ENCODE peak calls at places on chromosome 1, in eight cellular contexts. Y, R, F, K, D, V, U and J are unnamed samples.

GRCh38 chr1:89085781-89086180 is 20.8 kb upstream of the GBP1 start:
- DNase-seq in Y (peak; percentile 16), R (no peak), F (peak; percentile 58), K (peak; percentile 27), D (no peak), V (peak; percentile 52), U (no peak), J (peak; percentile 40)

GRCh38 chr1:12549106-12549459 is 68.9 kb downstream of the DHRS3 start:
- DNase-seq in Y (no peak), R (no peak), F (no peak), K (no peak), D (no peak), V (no peak), U (no peak), J (no peak)

GRCh38 chr1:199725002-199725401 is 302.5 kb upstream of the NR5A2 start:
- DNase-seq in Y (no peak), R (no peak), F (no peak), K (no peak), D (no peak), V (no peak), U (no peak), J (no peak)

GRCh38 chr1:56965191-56965590 is 624 bp downstream of the C8B start:
- DNase-seq in Y (no peak), R (no peak), F (no peak), K (no peak), D (no peak), V (no peak), U (no peak), J (no peak)

GRCh38 chr1:8822383-8823294 is 5.2 kb upstream of the RERE start:
- DNase-seq in Y (no peak), R (no peak), F (peak; percentile 49), K (peak; percentile 84), D (peak; percentile 93), V (peak; percentile 59), U (no peak), J (peak; percentile 37)

GRCh38 chr1:3659093-3659492 is 6.8 kb downstream of the TP73 start:
- DNase-seq in Y (no peak), R (no peak), F (no peak), K (no peak), D (no peak), V (no peak), U (no peak), J (no peak)

GRCh38 chr1:39940980-39941871 is 13.7 kb upstream of the MFSD2A start:
- DNase-seq in Y (no peak), R (no peak), F (no peak), K (no peak), D (no peak), V (no peak), U (no peak), J (no peak)

GRCh38 chr1:174262747-174263241 is 103.5 kb downstream of the RABGAP1L start:
- DNase-seq in Y (peak; percentile 92), R (peak; percentile 83), F (peak; percentile 46), K (peak; percentile 70), D (peak; percentile 61), V (peak; percentile 46), U (peak; percentile 56), J (peak; percentile 15)

GRCh38 chr1:183241446-183241845 is 55.4 kb downstream of the LAMC2 start:
- DNase-seq in Y (no peak), R (no peak), F (no peak), K (no peak), D (no peak), V (no peak), U (no peak), J (no peak)

DNA sequence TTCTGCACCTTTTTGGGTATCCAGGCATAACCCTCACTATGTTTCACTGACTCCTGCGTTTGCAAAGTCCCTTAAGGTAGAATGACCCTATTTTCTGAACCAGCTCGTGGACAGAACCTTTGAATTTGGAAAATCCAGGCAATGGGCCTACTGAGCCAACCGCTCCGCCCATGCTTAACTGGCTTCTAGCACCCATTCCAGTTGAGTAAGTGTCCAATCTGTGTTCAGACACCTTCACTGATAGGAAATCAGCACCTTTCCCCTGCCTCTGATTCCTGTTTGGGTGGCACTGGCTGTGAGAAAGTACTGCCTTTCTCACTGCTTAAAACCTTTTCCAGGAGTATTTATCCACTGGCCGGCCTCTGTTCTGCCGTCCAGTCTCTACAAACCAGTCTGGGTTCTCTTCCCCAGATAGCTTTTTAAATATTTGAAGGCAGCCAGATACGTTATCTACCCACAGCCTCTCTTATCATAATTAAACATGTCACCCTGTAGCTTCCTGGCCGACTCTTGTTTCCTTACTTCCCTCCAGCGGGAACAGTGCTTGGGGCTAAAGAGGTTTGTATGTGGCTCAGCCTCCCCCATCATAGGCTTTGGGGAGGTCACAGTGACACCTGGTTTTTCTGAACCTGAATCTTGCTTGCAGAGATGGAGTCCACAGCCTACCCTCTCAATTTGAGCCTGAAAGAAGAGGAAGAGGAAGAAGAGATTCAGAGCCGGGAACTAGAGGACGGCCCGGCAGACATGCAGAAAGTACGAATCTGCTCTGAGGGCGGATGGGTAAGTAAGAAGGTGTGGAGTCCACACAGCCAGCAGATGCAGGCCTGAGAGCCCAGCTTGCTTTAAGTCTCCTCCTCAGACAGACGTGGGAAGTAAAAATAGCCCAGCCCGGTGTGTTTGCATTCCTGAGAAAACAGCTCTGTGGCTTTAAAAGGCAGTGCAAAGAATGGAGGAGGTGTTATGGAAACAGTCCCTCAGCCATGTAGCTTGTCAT is 1.3 kb downstream of the POGK start:
- DNase-seq in Y (peak; percentile 27), R (peak; percentile 51), F (peak; percentile 83), K (peak; percentile 17), D (peak; percentile 24), V (no peak), U (no peak), J (no peak)
- H3K79me2 ChIP-seq in Y (peaks cover 19% of the 10 kb centered on the region), R (peaks cover 63% of the 10 kb centered on the region), F (peaks cover 37% of the 10 kb centered on the region), K (peaks cover 55% of the 10 kb centered on the region), D (peaks cover 49% of the 10 kb centered on the region), V (peaks cover 16% of the 10 kb centered on the region), U (peaks cover 56% of the 10 kb centered on the region), J (peaks cover 56% of the 10 kb centered on the region)

GRCh38 chr1:167083066-167083682 is 7.0 kb downstream of the GPA33 start:
- DNase-seq in Y (no peak), R (no peak), F (peak; percentile 61), K (no peak), D (no peak), V (no peak), U (no peak), J (no peak)

GRCh38 chr1:167083871-167084270 is 6.3 kb downstream of the GPA33 start:
- DNase-seq in Y (no peak), R (no peak), F (no peak), K (no peak), D (no peak), V (no peak), U (no peak), J (no peak)

GRCh38 chr1:167082511-167083027 is 7.6 kb downstream of the GPA33 start:
- DNase-seq in Y (no peak), R (no peak), F (no peak), K (no peak), D (peak; percentile 71), V (peak; percentile 73), U (no peak), J (peak; percentile 39)

GRCh38 chr1:167084739-167085138 is 5.4 kb downstream of the GPA33 start:
- DNase-seq in Y (no peak), R (no peak), F (no peak), K (no peak), D (no peak), V (no peak), U (no peak), J (no peak)

DNA sequence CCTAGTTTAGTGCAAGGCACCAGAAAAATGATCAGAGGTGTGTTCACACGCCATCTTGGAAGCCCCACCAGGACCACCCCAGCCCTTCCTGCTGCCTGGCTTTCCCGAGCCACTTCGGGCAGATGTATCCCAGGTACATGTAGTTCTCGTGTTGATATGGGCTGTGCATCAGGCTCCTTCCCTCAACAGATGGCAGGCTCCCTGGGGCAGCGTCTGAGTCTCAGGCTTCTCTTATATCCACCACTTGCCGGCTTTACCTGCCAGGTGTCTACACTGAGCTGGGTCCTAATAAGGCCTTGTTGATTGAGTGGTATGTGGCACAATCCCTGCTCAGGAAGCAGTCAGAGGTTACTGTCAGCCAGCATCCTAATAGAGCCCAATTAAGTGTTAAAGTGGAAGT is 8.6 kb downstream of the GPA33 start:
- DNase-seq in Y (no peak), R (no peak), F (no peak), K (no peak), D (no peak), V (no peak), U (no peak), J (no peak)
- H3K79me2 ChIP-seq in Y (no peaks in the 10 kb centered on the region), R (no peaks in the 10 kb centered on the region), F (no peaks in the 10 kb centered on the region), K (no peaks in the 10 kb centered on the region), D (no peaks in the 10 kb centered on the region), V (no peaks in the 10 kb centered on the region), U (no peaks in the 10 kb centered on the region), J (no peaks in the 10 kb centered on the region)

GRCh38 chr1:117367769-117368059 is 465 bp downstream of the MAN1A2 start:
- DNase-seq in Y (peak; percentile 55), R (peak; percentile 78), F (peak; percentile 51), K (no peak), D (peak; percentile 14), V (no peak), U (peak; percentile 26), J (no peak)
- H3K79me2 ChIP-seq in Y (peaks cover 62% of the 10 kb centered on the region), R (peaks cover 57% of the 10 kb centered on the region), F (peaks cover 11% of the 10 kb centered on the region), K (peaks cover 65% of the 10 kb centered on the region), D (peaks cover 68% of the 10 kb centered on the region), V (peaks cover 61% of the 10 kb centered on the region), U (peaks cover 68% of the 10 kb centered on the region), J (peaks cover 60% of the 10 kb centered on the region)

GRCh38 chr1:54871275-54872040 is 15.5 kb downstream of the DHCR24 start:
- DNase-seq in Y (no peak), R (no peak), F (no peak), K (no peak), D (no peak), V (no peak), U (no peak), J (no peak)

GRCh38 chr1:54876814-54877213 is 10.2 kb downstream of the DHCR24 start:
- DNase-seq in Y (no peak), R (no peak), F (peak; percentile 92), K (no peak), D (no peak), V (no peak), U (no peak), J (no peak)

GRCh38 chr1:54872041-54872342 is 15.0 kb downstream of the DHCR24 start:
- DNase-seq in Y (no peak), R (no peak), F (no peak), K (no peak), D (no peak), V (no peak), U (peak; percentile 14), J (no peak)

GRCh38 chr1:54875000-54875399 is 12.0 kb downstream of the DHCR24 start:
- DNase-seq in Y (no peak), R (no peak), F (no peak), K (no peak), D (no peak), V (no peak), U (no peak), J (no peak)

DNA sequence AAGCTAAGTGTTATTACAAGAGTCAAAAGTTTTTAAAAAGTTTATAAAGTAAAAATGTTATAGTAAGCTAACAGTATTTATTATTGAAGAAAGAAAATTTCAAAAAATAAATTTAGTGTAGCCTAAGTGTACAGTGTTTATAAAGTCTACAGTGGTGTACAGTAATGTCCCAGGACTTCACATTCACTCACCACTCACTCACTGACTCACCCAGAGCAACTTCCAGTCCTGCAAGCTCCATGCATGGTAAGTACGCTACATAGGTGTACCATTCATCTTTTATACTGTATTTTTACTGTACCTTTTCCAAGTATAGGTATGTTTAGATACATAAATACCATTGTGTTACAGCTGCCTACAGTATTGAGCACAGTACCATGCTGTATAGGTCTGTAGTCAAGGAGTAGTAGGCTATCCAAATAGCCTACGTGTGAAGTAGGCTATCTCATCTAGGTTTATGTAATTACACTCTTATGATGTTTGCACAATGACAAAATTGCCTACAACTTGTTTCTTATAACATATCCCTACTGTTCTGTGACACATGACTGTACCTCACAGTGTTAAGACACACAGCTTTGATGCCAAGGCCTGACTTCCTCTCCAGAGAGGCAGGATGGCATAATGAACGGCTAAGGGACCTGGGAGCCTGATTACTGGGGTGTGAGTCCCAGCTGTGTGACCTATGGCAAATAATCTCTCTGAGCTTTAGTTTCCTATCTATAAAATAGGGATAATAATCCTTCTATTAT is 12.7 kb downstream of the DHCR24 start:
- DNase-seq in Y (no peak), R (no peak), F (no peak), K (peak; percentile 24), D (peak; percentile 68), V (no peak), U (no peak), J (no peak)
- H3K79me2 ChIP-seq in Y (peaks cover 9% of the 10 kb centered on the region), R (peaks cover 18% of the 10 kb centered on the region), F (peaks cover 44% of the 10 kb centered on the region), K (peaks cover 87% of the 10 kb centered on the region), D (peaks cover 35% of the 10 kb centered on the region), V (peaks cover 57% of the 10 kb centered on the region), U (peaks cover 32% of the 10 kb centered on the region), J (peaks cover 9% of the 10 kb centered on the region)